ENCODE peak calls at places on chromosomes 2 and 18, in four cellular contexts. One of them, this sample, is unnamed.

GRCh38 chr2:185583058-185583816 is 155.4 kb upstream of the FSIP2 start:
- DNase-seq in CD8-positive, alpha-beta T cell: no peak
- DNase-seq in adrenal gland: no peak
- DNase-seq in kidney epithelial cell: peak
- DNase-seq in this sample: no peak

GRCh38 chr2:66301767-66302140 is 133.2 kb upstream of the MEIS1 start:
- DNase-seq in CD8-positive, alpha-beta T cell: no peak
- DNase-seq in adrenal gland: no peak
- DNase-seq in kidney epithelial cell: no peak
- DNase-seq in this sample: no peak

GRCh38 chr2:42859006-42859552 is 66.7 kb upstream of the HAAO start:
- DNase-seq in CD8-positive, alpha-beta T cell: no peak
- DNase-seq in adrenal gland: peak
- DNase-seq in kidney epithelial cell: no peak
- DNase-seq in this sample: peak

GRCh38 chr2:238869293-238870124 is 21.6 kb downstream of the TWIST2 start:
- DNase-seq in CD8-positive, alpha-beta T cell: no peak
- DNase-seq in adrenal gland: no peak
- DNase-seq in kidney epithelial cell: no peak
- DNase-seq in this sample: no peak

GRCh38 chr18:24672165-24672950 is 211.9 kb downstream of the HRH4 start:
- DNase-seq in CD8-positive, alpha-beta T cell: no peak
- DNase-seq in adrenal gland: no peak
- DNase-seq in kidney epithelial cell: no peak
- DNase-seq in this sample: no peak

GRCh38 chr2:191318037-191318728 is 73.0 kb downstream of the MYO1B start:
- DNase-seq in CD8-positive, alpha-beta T cell: no peak
- DNase-seq in adrenal gland: no peak
- DNase-seq in kidney epithelial cell: no peak
- DNase-seq in this sample: no peak

GRCh38 chr2:112891333-112891950 is 19.5 kb upstream of the IL37 start:
- DNase-seq in CD8-positive, alpha-beta T cell: no peak
- DNase-seq in adrenal gland: no peak
- DNase-seq in kidney epithelial cell: no peak
- DNase-seq in this sample: no peak

GRCh38 chr2:163983911-163984310 is 248.1 kb upstream of the FIGN start:
- DNase-seq in CD8-positive, alpha-beta T cell: no peak
- DNase-seq in adrenal gland: no peak
- DNase-seq in kidney epithelial cell: no peak
- DNase-seq in this sample: no peak

GRCh38 chr2:173550143-173550542 is 195.5 kb downstream of the CDCA7 start:
- DNase-seq in CD8-positive, alpha-beta T cell: no peak
- DNase-seq in adrenal gland: no peak
- DNase-seq in kidney epithelial cell: no peak
- DNase-seq in this sample: peak

GRCh38 chr2:73112913-73113633 is at the start of gene RAB11FIP5:
- DNase-seq in CD8-positive, alpha-beta T cell: peak
- DNase-seq in adrenal gland: peak
- DNase-seq in kidney epithelial cell: no peak
- DNase-seq in this sample: no peak

GRCh38 chr2:221914334-221914733 is 342.2 kb upstream of the EPHA4 start:
- DNase-seq in CD8-positive, alpha-beta T cell: no peak
- DNase-seq in adrenal gland: no peak
- DNase-seq in kidney epithelial cell: no peak
- DNase-seq in this sample: no peak

GRCh38 chr2:213627054-213627710 is 342.9 kb downstream of the SPAG16 start:
- DNase-seq in CD8-positive, alpha-beta T cell: no peak
- DNase-seq in adrenal gland: no peak
- DNase-seq in kidney epithelial cell: peak
- DNase-seq in this sample: no peak

GRCh38 chr2:168369087-168369486 is 87.0 kb upstream of the CERS6 start:
- DNase-seq in CD8-positive, alpha-beta T cell: no peak
- DNase-seq in adrenal gland: no peak
- DNase-seq in kidney epithelial cell: no peak
- DNase-seq in this sample: no peak

GRCh38 chr2:149410701-149411484 is 80.5 kb downstream of the LYPD6 start:
- DNase-seq in CD8-positive, alpha-beta T cell: no peak
- DNase-seq in adrenal gland: no peak
- DNase-seq in kidney epithelial cell: peak
- DNase-seq in this sample: peak

GRCh38 chr2:40874380-40874779 is 422.5 kb upstream of the SLC8A1 start:
- DNase-seq in CD8-positive, alpha-beta T cell: no peak
- DNase-seq in adrenal gland: no peak
- DNase-seq in kidney epithelial cell: no peak
- DNase-seq in this sample: no peak

GRCh38 chr2:31332521-31332920 is 82.0 kb downstream of the XDH start:
- DNase-seq in CD8-positive, alpha-beta T cell: no peak
- DNase-seq in adrenal gland: no peak
- DNase-seq in kidney epithelial cell: no peak
- DNase-seq in this sample: no peak

GRCh38 chr2:208406474-208407451 is at the start of gene PTH2R:
- DNase-seq in CD8-positive, alpha-beta T cell: no peak
- DNase-seq in adrenal gland: no peak
- DNase-seq in kidney epithelial cell: no peak
- DNase-seq in this sample: no peak

GRCh38 chr18:26471027-26471426 is 77.3 kb downstream of the KCTD1 start:
- DNase-seq in CD8-positive, alpha-beta T cell: no peak
- DNase-seq in adrenal gland: no peak
- DNase-seq in kidney epithelial cell: no peak
- DNase-seq in this sample: no peak

GRCh38 chr2:51990684-51991083 is 958.8 kb upstream of the NRXN1 start:
- DNase-seq in CD8-positive, alpha-beta T cell: no peak
- DNase-seq in adrenal gland: no peak
- DNase-seq in kidney epithelial cell: no peak
- DNase-seq in this sample: no peak

GRCh38 chr2:134399096-134399495 is 145.2 kb downstream of the MGAT5 start:
- DNase-seq in CD8-positive, alpha-beta T cell: no peak
- DNase-seq in adrenal gland: no peak
- DNase-seq in kidney epithelial cell: no peak
- DNase-seq in this sample: no peak

GRCh38 chr2:158619496-158619895 is 162.7 kb downstream of the PKP4 start:
- DNase-seq in CD8-positive, alpha-beta T cell: no peak
- DNase-seq in adrenal gland: no peak
- DNase-seq in kidney epithelial cell: peak
- DNase-seq in this sample: no peak

GRCh38 chr2:63818276-63818675 is 23.4 kb upstream of the UGP2 start:
- DNase-seq in CD8-positive, alpha-beta T cell: no peak
- DNase-seq in adrenal gland: no peak
- DNase-seq in kidney epithelial cell: no peak
- DNase-seq in this sample: no peak

GRCh38 chr2:185318271-185318724 is 420.3 kb upstream of the FSIP2 start:
- DNase-seq in CD8-positive, alpha-beta T cell: no peak
- DNase-seq in adrenal gland: no peak
- DNase-seq in kidney epithelial cell: no peak
- DNase-seq in this sample: no peak

GRCh38 chr2:214504599-214505376 is 93.9 kb downstream of the VWC2L start:
- DNase-seq in CD8-positive, alpha-beta T cell: no peak
- DNase-seq in adrenal gland: no peak
- DNase-seq in kidney epithelial cell: no peak
- DNase-seq in this sample: no peak

GRCh38 chr2:238378230-238379095 is 48.3 kb upstream of the ASB1 start:
- DNase-seq in CD8-positive, alpha-beta T cell: no peak
- DNase-seq in adrenal gland: no peak
- DNase-seq in kidney epithelial cell: no peak
- DNase-seq in this sample: no peak

GRCh38 chr2:12487253-12488004 is 229.3 kb upstream of the TRIB2 start:
- DNase-seq in CD8-positive, alpha-beta T cell: no peak
- DNase-seq in adrenal gland: no peak
- DNase-seq in kidney epithelial cell: no peak
- DNase-seq in this sample: no peak

GRCh38 chr2:142874293-142874814 is 3.1 kb upstream of the KYNU start:
- DNase-seq in CD8-positive, alpha-beta T cell: no peak
- DNase-seq in adrenal gland: peak
- DNase-seq in kidney epithelial cell: peak
- DNase-seq in this sample: peak

GRCh38 chr2:64478502-64479230 is 24.7 kb downstream of the LGALSL start:
- DNase-seq in CD8-positive, alpha-beta T cell: no peak
- DNase-seq in adrenal gland: no peak
- DNase-seq in kidney epithelial cell: no peak
- DNase-seq in this sample: no peak

GRCh38 chr2:32423536-32423935 is 66.7 kb downstream of the BIRC6 start:
- DNase-seq in CD8-positive, alpha-beta T cell: no peak
- DNase-seq in adrenal gland: no peak
- DNase-seq in kidney epithelial cell: no peak
- DNase-seq in this sample: no peak

GRCh38 chr2:12127639-12128038 is 381.2 kb downstream of the LPIN1 start:
- DNase-seq in CD8-positive, alpha-beta T cell: no peak
- DNase-seq in adrenal gland: no peak
- DNase-seq in kidney epithelial cell: no peak
- DNase-seq in this sample: no peak

GRCh38 chr18:48891721-48892120 is 59.0 kb downstream of the SMAD7 start:
- DNase-seq in CD8-positive, alpha-beta T cell: no peak
- DNase-seq in adrenal gland: no peak
- DNase-seq in kidney epithelial cell: no peak
- DNase-seq in this sample: no peak

GRCh38 chr2:99559075-99559662 is 69.4 kb upstream of the REV1 start:
- DNase-seq in CD8-positive, alpha-beta T cell: peak
- DNase-seq in adrenal gland: peak
- DNase-seq in kidney epithelial cell: no peak
- DNase-seq in this sample: no peak

GRCh38 chr2:43219383-43220228 is 6.8 kb downstream of the ZFP36L2 start:
- DNase-seq in CD8-positive, alpha-beta T cell: peak
- DNase-seq in adrenal gland: peak
- DNase-seq in kidney epithelial cell: no peak
- DNase-seq in this sample: no peak

GRCh38 chr2:26768759-26769500 is 4.8 kb downstream of the SLC35F6 start:
- DNase-seq in CD8-positive, alpha-beta T cell: no peak
- DNase-seq in adrenal gland: peak
- DNase-seq in kidney epithelial cell: no peak
- DNase-seq in this sample: no peak

GRCh38 chr2:128279786-128280701 is 38.6 kb downstream of the HS6ST1 start:
- DNase-seq in CD8-positive, alpha-beta T cell: no peak
- DNase-seq in adrenal gland: peak
- DNase-seq in kidney epithelial cell: no peak
- DNase-seq in this sample: no peak

GRCh38 chr2:227748079-227748478 is 2.4 kb downstream of the SCYGR8 start:
- DNase-seq in CD8-positive, alpha-beta T cell: no peak
- DNase-seq in adrenal gland: no peak
- DNase-seq in kidney epithelial cell: no peak
- DNase-seq in this sample: no peak

GRCh38 chr2:230097841-230098240 is 29.1 kb upstream of the SLC16A14 start:
- DNase-seq in CD8-positive, alpha-beta T cell: no peak
- DNase-seq in adrenal gland: no peak
- DNase-seq in kidney epithelial cell: no peak
- DNase-seq in this sample: no peak

GRCh38 chr18:2978208-2978607 is 34.7 kb downstream of the LPIN2 start:
- DNase-seq in CD8-positive, alpha-beta T cell: no peak
- DNase-seq in adrenal gland: no peak
- DNase-seq in kidney epithelial cell: no peak
- DNase-seq in this sample: no peak

GRCh38 chr18:3114026-3114425 is 101.1 kb upstream of the LPIN2 start:
- DNase-seq in CD8-positive, alpha-beta T cell: no peak
- DNase-seq in adrenal gland: no peak
- DNase-seq in kidney epithelial cell: no peak
- DNase-seq in this sample: no peak

GRCh38 chr18:62611395-62612241 is 88.8 kb downstream of the ZCCHC2 start:
- DNase-seq in CD8-positive, alpha-beta T cell: no peak
- DNase-seq in adrenal gland: no peak
- DNase-seq in kidney epithelial cell: no peak
- DNase-seq in this sample: no peak
- H3K4me3 ChIP-seq in CD8-positive, alpha-beta T cell: no peak
- H3K4me3 ChIP-seq in adrenal gland: peak
- H3K4me3 ChIP-seq in kidney epithelial cell: peak
- H3K4me3 ChIP-seq in this sample: no peak

DNA sequence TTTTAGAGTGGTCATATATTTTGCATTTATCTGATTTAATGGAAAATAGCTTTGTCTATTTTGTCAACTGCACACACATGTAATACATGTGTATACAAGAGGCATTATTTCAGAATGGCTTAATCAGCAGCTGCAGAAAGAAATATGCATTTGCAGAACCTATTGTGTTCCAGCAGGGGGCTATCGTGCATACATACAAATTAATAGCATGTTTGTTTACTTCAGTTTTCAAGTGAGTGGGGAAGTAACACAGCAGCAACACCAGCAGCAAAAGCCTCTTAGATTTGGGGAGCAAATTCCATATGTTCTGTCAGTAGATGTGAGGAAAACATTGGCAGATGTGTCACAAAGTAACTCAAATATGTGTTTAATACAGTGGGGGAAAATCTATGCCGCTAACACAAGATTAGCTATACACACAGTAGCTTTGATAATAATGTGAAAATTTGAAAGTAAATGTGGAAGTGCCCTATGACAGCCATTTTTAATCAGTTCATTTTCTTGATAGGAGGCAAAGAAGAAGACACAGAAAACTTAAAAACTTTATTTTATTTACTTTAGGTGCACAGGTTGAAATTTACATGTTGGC is 218.1 kb downstream of the WDR7 start:
- DNase-seq in CD8-positive, alpha-beta T cell: no peak
- DNase-seq in adrenal gland: no peak
- DNase-seq in kidney epithelial cell: peak
- DNase-seq in this sample: no peak
- TF ChIP-seq CTCF in CD8-positive, alpha-beta T cell: peak
- TF ChIP-seq CTCF in adrenal gland: peak
- TF ChIP-seq CTCF in kidney epithelial cell: peak
- TF ChIP-seq CTCF in this sample: peak

DNA sequence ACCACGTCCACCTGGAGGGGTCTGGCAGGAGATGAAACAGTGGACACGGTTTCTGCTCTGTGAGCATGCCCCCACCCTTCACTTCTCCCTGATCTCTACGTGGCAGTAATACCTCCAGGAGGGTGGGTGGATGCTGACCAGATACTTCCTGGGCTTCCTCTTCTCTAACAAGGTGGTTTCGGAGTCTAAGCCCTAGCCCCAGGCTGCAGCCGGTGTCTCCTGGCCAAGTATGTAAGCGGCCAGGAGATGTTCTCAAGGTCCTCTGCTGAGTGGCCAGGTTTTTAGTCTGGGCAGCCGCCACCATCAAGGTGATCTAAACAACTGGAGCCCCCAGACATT is 101.8 kb upstream of the ASB18 start:
- DNase-seq in CD8-positive, alpha-beta T cell: no peak
- DNase-seq in adrenal gland: no peak
- DNase-seq in kidney epithelial cell: no peak
- DNase-seq in this sample: no peak
- H3K4me3 ChIP-seq in CD8-positive, alpha-beta T cell: peak
- H3K4me3 ChIP-seq in adrenal gland: no peak
- H3K4me3 ChIP-seq in kidney epithelial cell: no peak
- H3K4me3 ChIP-seq in this sample: no peak

GRCh38 chr18:11398625-11399024 is 210.8 kb upstream of the SLC35G4 start:
- DNase-seq in CD8-positive, alpha-beta T cell: no peak
- DNase-seq in adrenal gland: no peak
- DNase-seq in kidney epithelial cell: no peak
- DNase-seq in this sample: no peak
- TF ChIP-seq CTCF in CD8-positive, alpha-beta T cell: no peak
- TF ChIP-seq CTCF in adrenal gland: no peak
- TF ChIP-seq CTCF in kidney epithelial cell: peak
- TF ChIP-seq CTCF in this sample: no peak

GRCh38 chr2:218892693-218893348 is 12.2 kb downstream of the WNT10A start:
- DNase-seq in CD8-positive, alpha-beta T cell: peak
- DNase-seq in adrenal gland: peak
- DNase-seq in kidney epithelial cell: no peak
- DNase-seq in this sample: no peak
- H3K4me3 ChIP-seq in CD8-positive, alpha-beta T cell: peak
- H3K4me3 ChIP-seq in adrenal gland: peak
- H3K4me3 ChIP-seq in kidney epithelial cell: peak
- H3K4me3 ChIP-seq in this sample: peak

GRCh38 chr2:6704077-6704476 is 161.6 kb downstream of the CMPK2 start:
- DNase-seq in CD8-positive, alpha-beta T cell: no peak
- DNase-seq in adrenal gland: no peak
- DNase-seq in kidney epithelial cell: no peak
- DNase-seq in this sample: no peak
- TF ChIP-seq CTCF in CD8-positive, alpha-beta T cell: no peak
- TF ChIP-seq CTCF in adrenal gland: no peak
- TF ChIP-seq CTCF in kidney epithelial cell: no peak
- TF ChIP-seq CTCF in this sample: no peak

This sample was measured in AG04449.